ENCODE peak calls at places on chromosomes 11 and 22, in seven cellular contexts. T is AG09319, E is lung, O is tibial nerve, W is HFFc6, X is mesothelial cell of epicardium, L is WERI-Rb-1. Z is an unnamed sample.

GRCh38 chr11:121543981-121544380 is 91.2 kb upstream of the SORL1-AS1 start:
- DNase-seq in L (no peak), O (no peak), E (no peak), W (no peak), T (no peak), X (no peak), Z (no peak)

GRCh38 chr11:43853766-43854165 is 26.9 kb upstream of the ALKBH3 start:
- DNase-seq in W (no peak), O (no peak), T (no peak), E (no peak), X (no peak), L (no peak), Z (no peak)

GRCh38 chr11:118126082-118126838 is 26.4 kb downstream of the SCN4B start:
- DNase-seq in X (no peak), L (no peak), E (no peak), W (no peak), O (no peak), T (no peak), Z (no peak)

GRCh38 chr11:90288207-90288821 is 65.5 kb upstream of the CHORDC1 start:
- DNase-seq in E (no peak), L (no peak), T (no peak), O (no peak), W (peak), X (no peak), Z (no peak)

GRCh38 chr22:17569971-17570511 is 6.7 kb downstream of the SLC25A18 start:
- DNase-seq in E (no peak), T (no peak), X (no peak), W (no peak), L (no peak), O (no peak), Z (no peak)

GRCh38 chr11:108818971-108819370 is 154.1 kb downstream of the DDX10 start:
- DNase-seq in L (no peak), W (no peak), O (no peak), X (no peak), T (no peak), E (no peak), Z (no peak)

GRCh38 chr22:29916007-29916544 is 33.1 kb downstream of the MTMR3 start:
- DNase-seq in T (no peak), W (no peak), E (no peak), L (no peak), O (no peak), X (no peak), Z (no peak)

GRCh38 chr11:19345848-19346681 is 105.3 kb upstream of the E2F8 start:
- DNase-seq in E (no peak), X (no peak), L (peak), O (no peak), W (no peak), T (no peak), Z (no peak)

GRCh38 chr22:30420401-30421178 is 5.0 kb upstream of the MTFP1 start:
- DNase-seq in O (no peak), T (peak), X (no peak), L (no peak), E (no peak), W (peak), Z (no peak)

GRCh38 chr11:10208045-10208674 is 85.9 kb downstream of the SBF2 start:
- DNase-seq in L (peak), X (no peak), E (no peak), W (peak), O (no peak), T (peak), Z (no peak)

GRCh38 chr22:32991353-32992115 is 66.6 kb downstream of the SYN3 start:
- DNase-seq in O (no peak), T (peak), W (peak), X (no peak), L (peak), E (no peak), Z (no peak)

GRCh38 chr11:106187860-106188456 is 110.5 kb downstream of the AASDHPPT start:
- DNase-seq in X (no peak), O (no peak), L (no peak), E (no peak), T (no peak), W (no peak), Z (no peak)

GRCh38 chr11:43987384-43988039 is 45.1 kb downstream of the C11orf96 start:
- DNase-seq in T (peak), W (peak), E (peak), L (peak), O (peak), X (no peak), Z (no peak)

GRCh38 chr11:87316491-87316890 is 278.8 kb downstream of the TMEM135 start:
- DNase-seq in E (no peak), X (no peak), O (no peak), W (no peak), T (no peak), L (no peak), Z (no peak)

GRCh38 chr22:20116376-20116950 is 559 bp downstream of the RANBP1 start:
- DNase-seq in X (no peak), E (no peak), L (no peak), W (no peak), O (no peak), T (no peak), Z (no peak)

GRCh38 chr11:5514841-5515240 is 1.7 kb downstream of the UBQLNL start:
- DNase-seq in X (no peak), E (no peak), T (no peak), W (no peak), L (no peak), O (no peak), Z (no peak)

GRCh38 chr11:10382518-10382917 is 72.5 kb upstream of the AMPD3 start:
- DNase-seq in X (no peak), O (peak), T (no peak), E (no peak), W (no peak), L (no peak), Z (no peak)

GRCh38 chr11:119130662-119131061 is 9.3 kb downstream of the HINFP start:
- DNase-seq in O (no peak), T (no peak), E (no peak), L (no peak), X (no peak), W (no peak), Z (no peak)

GRCh38 chr11:132941024-132941646 is 591.2 kb downstream of the OPCML start:
- DNase-seq in L (no peak), O (peak), T (peak), E (no peak), X (no peak), W (peak), Z (no peak)
- TF ChIP-seq CTCF in L (peak), O (peak), T (peak), E (peak), X (peak), W (peak), Z (peak)

GRCh38 chr11:93903989-93904388 is 53.6 kb upstream of the VSTM5 start:
- DNase-seq in W (no peak), E (no peak), L (peak), X (no peak), T (no peak), O (no peak), Z (no peak)
- TF ChIP-seq CTCF in W (no peak), E (no peak), L (peak), X (no peak), T (no peak), O (no peak), Z (no peak)

GRCh38 chr11:62880803-62881578 is at the start of gene SLC3A2:
- DNase-seq in O (peak), T (peak), L (peak), E (peak), W (peak), X (peak), Z (peak)
- TF ChIP-seq CTCF in O (peak), T (peak), L (peak), E (peak), W (peak), X (peak), Z (peak)

DNA sequence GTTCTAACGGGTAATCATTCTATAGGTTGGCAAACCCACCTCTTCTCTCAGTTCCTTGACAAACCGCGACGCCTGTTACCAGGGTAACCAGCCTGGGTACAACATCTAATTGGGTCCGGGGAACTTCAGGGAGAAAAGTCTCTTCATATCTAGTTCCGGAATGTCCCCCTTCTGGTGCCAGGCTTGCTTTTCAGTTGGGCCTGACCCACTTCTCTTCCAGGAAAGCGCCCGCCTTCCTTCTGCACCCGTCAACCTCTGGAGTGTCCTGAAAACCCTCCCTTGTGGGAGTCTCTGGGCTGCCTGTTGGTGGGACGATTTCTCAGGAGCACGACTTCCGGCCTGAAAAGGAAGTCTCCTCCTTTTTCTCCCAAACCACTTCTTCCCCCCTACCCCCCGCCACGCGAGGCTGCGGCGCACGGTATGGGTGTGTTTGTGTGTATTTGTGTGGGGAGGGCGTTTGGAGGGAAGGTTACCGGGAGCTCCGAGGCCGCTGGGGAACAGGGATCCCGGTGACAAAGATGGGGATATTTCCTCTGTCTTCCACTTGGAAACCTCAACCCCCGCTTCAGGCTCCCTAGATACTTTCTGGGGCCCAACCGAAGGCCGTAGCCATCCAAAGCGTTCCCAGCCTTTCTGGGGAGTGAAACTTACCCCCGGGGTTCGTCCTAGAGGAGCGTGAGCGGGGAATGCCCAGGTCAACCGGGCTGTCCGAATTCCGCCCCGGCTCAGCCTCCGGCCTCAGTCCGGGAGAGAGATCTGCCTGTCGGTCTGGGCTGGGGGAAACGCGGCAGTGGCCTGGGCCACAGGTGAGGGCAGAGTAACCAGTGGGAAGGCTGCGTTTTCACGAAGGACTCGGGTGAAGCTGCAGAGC is at the start of the genes NKAPD1 and PIH1D2:
- DNase-seq in O (peak), L (peak), E (peak), W (peak), T (peak), X (peak), Z (peak)
- TF ChIP-seq CTCF in O (no peak), L (no peak), E (no peak), W (no peak), T (no peak), X (no peak), Z (no peak)